ENCODE peak calls at places on chromosomes 2 and 18, in ten cellular contexts. Y, R, G, L, F, U, H, I, T and A are unnamed samples.

GRCh38 chr2:219451626-219452360 is 17.1 kb downstream of the SPEG start:
- DNase-seq in L (no peak), U (no peak), H (no peak), R (no peak), I (no peak), G (peak; percentile 69), Y (peak; percentile 88), F (no peak), T (no peak), A (no peak)

GRCh38 chr2:26770986-26771586 is 7.0 kb downstream of the SLC35F6 start:
- DNase-seq in F (no peak), G (peak; percentile 83), I (no peak), R (peak; percentile 90), H (peak; percentile 88), U (no peak), Y (peak; percentile 85), T (no peak), L (peak; percentile 65), A (peak; percentile 63)

GRCh38 chr2:38697116-38697840 is 31.4 kb downstream of the GALM start:
- DNase-seq in G (no peak), R (no peak), T (no peak), U (no peak), Y (no peak), F (peak; percentile 83), I (peak; percentile 20), L (no peak), H (no peak), A (no peak)

GRCh38 chr18:2656237-2657042 is 914 bp downstream of the SMCHD1 start:
- DNase-seq in L (peak; percentile 44), G (peak; percentile 64), R (peak; percentile 72), Y (peak; percentile 47), H (no peak), I (peak; percentile 39), U (peak; percentile 22), F (peak; percentile 71), T (peak; percentile 53), A (peak; percentile 71)

GRCh38 chr2:152421521-152422367 is 86.8 kb downstream of the FMNL2 start:
- DNase-seq in H (no peak), G (peak; percentile 35), I (no peak), L (no peak), U (no peak), R (no peak), Y (peak; percentile 73), F (no peak), T (peak; percentile 27), A (no peak)

GRCh38 chr2:138632066-138632465 is 130.5 kb downstream of the SPOPL start:
- DNase-seq in Y (no peak), I (no peak), R (no peak), G (no peak), L (no peak), H (no peak), T (no peak), F (no peak), U (no peak), A (no peak)

GRCh38 chr18:68041327-68041726 is 524.8 kb upstream of the DSEL start:
- DNase-seq in H (no peak), R (no peak), L (no peak), U (no peak), T (no peak), F (no peak), I (no peak), Y (no peak), G (no peak), A (no peak)

GRCh38 chr18:24246143-24246542 is 107.3 kb downstream of the CABYR start:
- DNase-seq in R (no peak), G (no peak), Y (no peak), F (no peak), T (no peak), I (no peak), H (no peak), U (no peak), L (no peak), A (no peak)

GRCh38 chr2:37802106-37802791 is 122.8 kb upstream of the RMDN2 start:
- DNase-seq in G (no peak), F (no peak), Y (no peak), R (no peak), U (no peak), I (no peak), T (no peak), L (no peak), H (no peak), A (no peak)

GRCh38 chr2:127397568-127398238 is 9.9 kb upstream of the MAP3K2 start:
- DNase-seq in T (no peak), L (no peak), F (no peak), Y (no peak), U (no peak), R (no peak), G (no peak), I (no peak), H (no peak), A (peak; percentile 13)

GRCh38 chr2:46717733-46718121 is 197.9 kb downstream of the MCFD2 start:
- DNase-seq in G (no peak), I (no peak), H (no peak), Y (no peak), L (no peak), T (no peak), R (no peak), F (no peak), U (no peak), A (no peak)

GRCh38 chr2:177229448-177230242 is 17.1 kb downstream of the HNRNPA3 start:
- DNase-seq in U (no peak), I (no peak), F (no peak), L (no peak), G (no peak), H (no peak), R (no peak), Y (no peak), T (no peak), A (no peak)
- H3K36me3 ChIP-seq in U (peaks cover 22% of the 10 kb centered on the region), I (peaks cover 40% of the 10 kb centered on the region), F (peaks cover 35% of the 10 kb centered on the region), L (peaks cover 48% of the 10 kb centered on the region), G (no peaks in the 10 kb centered on the region), H (peaks cover 4% of the 10 kb centered on the region), R (peaks cover 32% of the 10 kb centered on the region), Y (no peaks in the 10 kb centered on the region), T (peaks cover 62% of the 10 kb centered on the region), A (peaks cover 23% of the 10 kb centered on the region)

DNA sequence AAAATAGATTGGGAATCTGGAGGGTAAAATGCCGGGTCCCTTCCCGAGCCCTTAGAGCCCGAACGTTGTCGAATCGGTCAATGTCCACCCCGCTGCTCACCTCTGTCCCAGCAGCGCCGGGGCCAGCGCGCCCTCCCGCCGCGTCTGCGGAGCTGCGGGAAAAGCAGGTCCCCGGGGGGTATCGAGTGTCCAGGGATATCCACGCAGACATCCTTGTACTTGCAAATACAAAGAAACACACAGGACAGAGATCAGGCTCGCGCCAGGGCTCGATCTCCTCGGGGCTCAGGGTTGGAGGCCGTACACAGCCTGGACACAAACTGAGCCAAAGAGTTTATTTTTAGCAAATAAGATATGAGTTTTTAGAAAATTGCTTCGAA is 2.3 kb upstream of the GATA6 start:
- DNase-seq in L (no peak), F (no peak), I (no peak), R (peak; percentile 39), G (no peak), Y (no peak), H (no peak), U (no peak), T (no peak), A (peak; percentile 69)
- H3K4me3 ChIP-seq in L (no peak overlapping the region), F (no peak overlapping the region), I (no peak overlapping the region), R (peak overlapping the region; percentile 93), G (peak overlapping the region; percentile 83), Y (peak overlapping the region; percentile 96), H (no peak overlapping the region), U (no peak overlapping the region), T (no peak overlapping the region), A (peak overlapping the region; percentile 61)

GRCh38 chr2:73252238-73253027 is 18.3 kb downstream of the CCT7 start:
- DNase-seq in F (no peak), T (no peak), L (no peak), I (no peak), H (no peak), R (no peak), G (no peak), U (no peak), Y (no peak), A (no peak)
- H3K36me3 ChIP-seq in F (peaks cover 47% of the 10 kb centered on the region), T (peaks cover 73% of the 10 kb centered on the region), L (peaks cover 80% of the 10 kb centered on the region), I (peaks cover 50% of the 10 kb centered on the region), H (peaks cover 4% of the 10 kb centered on the region), R (peaks cover 65% of the 10 kb centered on the region), G (peaks cover 3% of the 10 kb centered on the region), U (peaks cover 12% of the 10 kb centered on the region), Y (no peaks in the 10 kb centered on the region), A (peaks cover 43% of the 10 kb centered on the region)

DNA sequence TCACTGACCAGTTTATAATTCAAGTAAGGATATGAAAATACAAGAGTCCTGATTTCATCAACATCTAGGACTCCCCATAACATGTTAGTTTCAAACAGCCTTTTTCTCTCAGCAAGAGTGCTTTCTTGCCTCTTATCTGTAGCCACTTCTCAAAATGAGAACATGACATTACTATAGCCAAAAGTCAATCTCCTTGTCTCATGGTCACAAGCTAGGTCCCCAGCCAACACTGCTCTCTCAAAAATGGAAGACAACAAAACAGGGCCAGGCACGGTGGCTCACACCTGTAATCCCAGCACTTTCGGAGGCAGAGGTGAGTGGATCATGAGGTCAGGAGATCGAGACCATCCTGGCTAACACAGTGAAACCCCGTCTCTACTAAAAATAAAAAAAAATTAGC is 15.8 kb downstream of the CLASP1 start:
- DNase-seq in I (no peak), L (no peak), F (no peak), R (no peak), G (no peak), H (no peak), Y (no peak), T (no peak), U (no peak), A (no peak)
- H3K4me3 ChIP-seq in I (no peak overlapping the region), L (no peak overlapping the region), F (no peak overlapping the region), R (no peak overlapping the region), G (no peak overlapping the region), H (no peak overlapping the region), Y (no peak overlapping the region), T (no peak overlapping the region), U (no peak overlapping the region), A (no peak overlapping the region)

GRCh38 chr18:9520666-9521065 is 45.4 kb downstream of the RALBP1 start:
- DNase-seq in G (no peak), Y (no peak), H (no peak), I (no peak), L (no peak), T (no peak), F (no peak), R (no peak), U (no peak), A (no peak)
- H3K36me3 ChIP-seq in G (no peaks in the 10 kb centered on the region), Y (no peaks in the 10 kb centered on the region), H (no peaks in the 10 kb centered on the region), I (peaks cover 17% of the 10 kb centered on the region), L (peaks cover 28% of the 10 kb centered on the region), T (peaks cover 69% of the 10 kb centered on the region), F (peaks cover 16% of the 10 kb centered on the region), R (no peaks in the 10 kb centered on the region), U (peaks cover 4% of the 10 kb centered on the region), A (peaks cover 6% of the 10 kb centered on the region)

DNA sequence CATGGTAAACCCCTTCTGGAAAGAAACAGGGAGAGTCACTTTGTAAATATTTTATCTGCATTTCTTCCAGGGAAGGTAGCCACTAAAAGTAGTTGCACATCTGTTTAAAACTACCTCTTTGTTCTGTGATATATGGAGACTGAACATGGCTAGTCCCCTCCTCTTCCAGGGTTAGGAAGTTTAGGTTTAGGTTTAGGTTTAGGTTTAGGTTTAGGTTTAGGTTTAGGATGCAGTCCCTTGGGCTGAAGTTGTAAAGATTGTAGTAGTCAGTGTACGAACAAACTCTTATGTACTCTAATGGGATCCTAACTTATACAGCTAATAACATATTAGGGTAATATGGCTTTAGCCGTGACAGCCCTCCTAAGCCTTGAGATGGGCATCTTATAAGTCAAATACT is 880.2 kb upstream of the TMEFF2 start:
- DNase-seq in T (no peak), Y (no peak), R (no peak), I (no peak), L (no peak), G (no peak), H (no peak), U (no peak), F (no peak), A (no peak)
- H3K4me3 ChIP-seq in T (no peak overlapping the region), Y (no peak overlapping the region), R (no peak overlapping the region), I (no peak overlapping the region), L (no peak overlapping the region), G (no peak overlapping the region), H (no peak overlapping the region), U (no peak overlapping the region), F (no peak overlapping the region), A (no peak overlapping the region)